ENCODE peak calls at places on chromosomes 7 and 10, in eight cellular contexts. E, Z, U, A, O, T, J and S are unnamed samples.

GRCh38 chr10:71634531-71635164 is 84.9 kb downstream of the C10orf105 start:
- DNase-seq in E (no peak), Z (no peak), U (no peak), A (no peak), O (no peak), T (no peak), J (no peak), S (no peak)

GRCh38 chr7:95102662-95103061 is 195.3 kb downstream of the PPP1R9A start:
- DNase-seq in E (peak), Z (no peak), U (peak), A (no peak), O (no peak), T (peak), J (no peak), S (no peak)

GRCh38 chr7:7664344-7664743 is 23.8 kb downstream of the UMAD1 start:
- DNase-seq in E (no peak), Z (no peak), U (peak), A (no peak), O (no peak), T (no peak), J (no peak), S (no peak)

GRCh38 chr10:73762915-73763314 is 18.7 kb downstream of the SEC24C start:
- DNase-seq in E (peak), Z (no peak), U (no peak), A (peak), O (no peak), T (no peak), J (no peak), S (no peak)

GRCh38 chr10:129971381-129972144 is 7.5 kb upstream of the EBF3 start:
- DNase-seq in E (no peak), Z (peak), U (peak), A (peak), O (peak), T (peak), J (peak), S (peak)

GRCh38 chr10:31927597-31928530 is 767 bp downstream of the ARHGAP12 start:
- DNase-seq in E (peak), Z (peak), U (peak), A (peak), O (peak), T (peak), J (peak), S (peak)

GRCh38 chr10:124176309-124177179 is 83.1 kb upstream of the CHST15 start:
- DNase-seq in E (peak), Z (no peak), U (peak), A (no peak), O (no peak), T (no peak), J (no peak), S (no peak)

GRCh38 chr10:8502611-8503010 is 448.1 kb downstream of the GATA3 start:
- DNase-seq in E (no peak), Z (peak), U (no peak), A (no peak), O (peak), T (no peak), J (no peak), S (no peak)

GRCh38 chr7:100966542-100967291 is 2.6 kb upstream of the MUC12 start:
- DNase-seq in E (no peak), Z (peak), U (peak), A (no peak), O (peak), T (no peak), J (peak), S (no peak)

GRCh38 chr7:100965051-100965722 is 4.2 kb upstream of the MUC12 start:
- DNase-seq in E (no peak), Z (no peak), U (no peak), A (no peak), O (peak), T (no peak), J (peak), S (no peak)

GRCh38 chr7:100967292-100967863 is 2.0 kb upstream of the MUC12 start:
- DNase-seq in E (no peak), Z (no peak), U (no peak), A (no peak), O (peak), T (peak), J (peak), S (no peak)

GRCh38 chr7:100964630-100965029 is 4.7 kb upstream of the MUC12 start:
- DNase-seq in E (no peak), Z (no peak), U (no peak), A (no peak), O (no peak), T (no peak), J (peak), S (no peak)

DNA sequence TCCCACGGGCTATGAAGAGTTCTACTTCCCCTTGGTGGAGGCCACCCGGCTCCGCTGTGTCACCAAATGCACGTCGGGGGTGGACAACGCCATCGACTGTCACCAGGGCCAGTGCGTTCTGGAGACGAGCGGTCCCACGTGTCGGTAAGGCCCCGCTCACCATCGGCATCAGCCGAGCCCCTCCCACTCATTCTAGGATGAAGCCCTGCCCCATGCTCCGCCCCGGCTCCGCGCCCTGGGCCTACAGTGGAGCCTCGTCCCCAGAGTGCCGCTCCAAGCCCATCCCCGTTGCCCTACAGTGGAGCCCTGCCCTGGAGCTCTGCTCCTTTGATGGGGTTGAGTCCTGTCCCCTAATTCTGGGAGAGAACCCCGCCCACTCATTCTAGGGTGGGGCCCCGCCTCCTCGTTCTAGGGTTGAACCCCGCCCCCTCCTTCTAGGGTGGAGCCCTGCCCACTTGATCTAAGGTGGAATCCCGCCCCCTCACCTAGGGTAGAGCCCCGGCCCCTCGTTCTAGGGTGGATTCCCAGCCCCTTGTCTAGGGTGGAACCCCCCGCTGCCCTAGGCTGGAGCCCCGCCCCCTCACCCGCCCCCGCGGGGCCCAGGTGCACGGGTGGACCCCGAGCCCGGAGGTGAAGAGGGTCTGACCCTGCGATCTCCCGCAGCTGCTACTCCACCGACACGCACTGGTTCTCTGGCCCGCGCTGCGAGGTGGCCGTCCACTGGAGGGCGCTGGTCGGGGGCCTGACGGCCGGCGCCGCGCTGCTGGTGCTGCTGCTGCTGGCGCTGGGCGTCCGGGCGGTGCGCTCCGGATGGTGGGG is 3.4 kb upstream of the MUC12 start:
- DNase-seq in E (no peak), Z (peak), U (peak), A (no peak), O (peak), T (peak), J (peak), S (peak)
- H3K4me2 ChIP-seq in E (peak), Z (peak), U (peak), A (no peak), O (peak), T (peak), J (peak), S (no peak)

DNA sequence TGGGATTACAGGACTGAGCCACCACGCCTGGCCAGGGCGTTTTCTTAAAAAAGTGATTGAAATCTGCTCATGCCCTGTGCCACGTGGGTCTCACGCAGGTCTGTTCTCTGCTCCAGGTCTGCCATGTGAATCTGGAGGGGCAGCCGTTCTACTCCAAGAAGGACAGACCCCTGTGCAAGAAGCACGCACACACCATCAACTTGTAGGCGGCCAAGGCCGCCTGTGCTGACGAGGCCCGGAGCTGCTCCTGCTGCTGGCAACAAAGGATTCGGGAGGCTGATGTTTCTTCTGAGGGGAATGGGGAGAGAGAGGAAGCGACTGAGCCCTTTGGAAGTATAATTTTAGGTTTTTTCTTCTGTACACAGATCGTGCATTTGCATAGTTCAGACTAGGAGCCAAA is 23.6 kb upstream of the BMPR1A start:
- DNase-seq in E (no peak), Z (no peak), U (no peak), A (no peak), O (no peak), T (no peak), J (no peak), S (no peak)
- H3K4me2 ChIP-seq in E (no peak), Z (peak), U (no peak), A (no peak), O (no peak), T (no peak), J (no peak), S (no peak)

DNA sequence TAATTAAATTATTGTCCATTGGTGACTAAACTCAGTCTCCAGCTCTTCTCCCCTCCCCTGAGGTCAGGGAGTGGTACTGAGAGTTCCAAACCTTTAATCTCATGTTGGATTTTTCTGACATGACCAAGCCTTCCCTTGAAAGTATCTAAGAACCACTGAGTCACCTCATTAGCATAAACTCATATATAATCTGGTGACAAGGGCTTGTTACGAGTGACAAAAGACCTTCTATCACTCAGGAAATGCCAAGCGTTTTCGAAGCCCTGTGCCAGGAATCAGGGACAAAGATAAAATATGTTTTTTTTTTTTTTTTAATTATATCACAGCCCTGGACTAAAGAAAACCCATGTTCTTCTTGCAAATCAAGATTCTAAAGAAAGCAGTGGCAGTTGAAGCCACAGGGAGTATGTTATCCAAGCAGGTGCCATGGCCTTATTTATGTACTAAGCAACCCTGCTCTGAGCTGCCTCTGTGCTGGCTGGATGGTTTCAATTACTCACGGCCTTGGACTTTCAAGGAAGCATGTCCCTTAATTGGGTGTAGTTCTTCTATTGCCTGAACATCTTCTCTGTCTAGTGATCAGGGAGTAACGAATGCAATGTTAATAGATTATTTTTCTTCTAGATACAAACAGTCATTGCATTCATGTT is 169.0 kb upstream of the PRKCQ start:
- DNase-seq in E (peak), Z (no peak), U (peak), A (peak), O (no peak), T (no peak), J (no peak), S (no peak)
- H3K4me2 ChIP-seq in E (peak), Z (no peak), U (no peak), A (no peak), O (no peak), T (no peak), J (no peak), S (no peak)

DNA sequence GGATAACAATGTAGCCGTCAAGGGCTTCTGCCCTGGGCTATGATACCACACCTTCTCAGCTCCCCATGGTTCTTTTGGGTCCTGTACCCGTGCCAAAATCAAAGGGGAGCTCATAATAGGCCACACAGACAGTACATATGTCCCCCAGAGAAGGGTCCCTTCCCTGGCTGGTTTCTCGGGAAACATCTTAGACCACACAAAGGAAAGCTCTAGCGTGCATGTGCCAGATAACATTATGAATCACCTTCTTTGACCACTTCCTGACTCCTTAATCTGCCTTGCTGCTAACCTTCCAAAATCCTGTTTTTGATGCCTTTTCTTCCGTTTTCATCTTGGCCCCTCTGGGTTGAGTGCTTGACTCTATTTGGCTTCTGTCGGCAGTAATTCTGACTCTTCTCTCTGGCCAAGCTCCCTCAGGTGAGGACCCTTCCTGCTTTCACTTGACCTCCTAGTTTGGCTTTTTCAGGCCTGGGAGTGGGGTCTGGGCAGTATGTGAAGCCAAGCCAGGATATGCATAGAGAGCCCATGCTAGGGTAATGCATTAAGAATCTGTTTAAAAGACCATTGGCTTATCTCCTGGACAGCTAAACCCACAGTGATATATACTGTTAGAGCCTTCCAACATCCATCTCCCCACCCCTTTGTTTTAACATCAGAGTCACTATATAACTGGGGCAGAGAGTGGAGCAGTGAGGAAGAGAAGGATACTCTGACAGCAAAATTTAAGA is 84.8 kb downstream of the ANLN start:
- DNase-seq in E (peak), Z (no peak), U (no peak), A (peak), O (no peak), T (no peak), J (no peak), S (no peak)
- H3K4me2 ChIP-seq in E (peak), Z (no peak), U (no peak), A (no peak), O (no peak), T (no peak), J (no peak), S (no peak)